ENCODE peak calls at places on chromosome 11, in four cellular contexts. W is cardiac muscle cell, F is adipocyte, A is colonic mucosa. N is an unnamed sample. For H3K4me1, the result is how much of the 10 kb centered on the place peaks cover.

GRCh38 chr11:64620286-64620962 is 29.4 kb downstream of the SLC22A12 start:
- DNase-seq in A (peak), W (peak), F (no peak), N (no peak)

GRCh38 chr11:9651899-9652748 is 11.8 kb upstream of the SWAP70 start:
- DNase-seq in F (no peak), A (no peak), W (no peak), N (no peak)

GRCh38 chr11:59197990-59198389 is 14.7 kb downstream of the MPEG1 start:
- DNase-seq in A (no peak), F (peak), W (peak), N (peak)

GRCh38 chr11:57323503-57324153 is 1.1 kb downstream of the TNKS1BP1 start:
- DNase-seq in A (peak), F (peak), W (peak), N (no peak)

GRCh38 chr11:46338988-46339666 is 8.1 kb upstream of the DGKZ start:
- DNase-seq in A (no peak), F (peak), W (no peak), N (no peak)

GRCh38 chr11:57001674-57002401 is 13.1 kb downstream of the OR5AK2 start:
- DNase-seq in A (no peak), W (peak), F (peak), N (no peak)

GRCh38 chr11:34637303-34637702 is 16.4 kb downstream of the EHF start:
- DNase-seq in F (no peak), W (no peak), A (no peak), N (no peak)

GRCh38 chr11:86749861-86750401 is 50.4 kb upstream of the PRSS23 start:
- DNase-seq in A (no peak), F (peak), W (no peak), N (no peak)

GRCh38 chr11:113014731-113015455 is 53.7 kb downstream of the NCAM1 start:
- DNase-seq in A (no peak), W (peak), F (no peak), N (no peak)

GRCh38 chr11:25247336-25247735 is 750.5 kb downstream of the LUZP2 start:
- DNase-seq in A (no peak), F (peak), W (no peak), N (no peak)

GRCh38 chr11:114989536-114989935 is 311.2 kb downstream of the NXPE2 start:
- DNase-seq in A (no peak), W (no peak), F (no peak), N (no peak)

GRCh38 chr11:104763930-104764717 is 134.1 kb downstream of the CASP12 start:
- DNase-seq in A (no peak), F (no peak), W (no peak), N (no peak)

GRCh38 chr11:123549901-123550619 is 104.4 kb downstream of the SCN3B start:
- DNase-seq in A (no peak), F (no peak), W (no peak), N (no peak)

GRCh38 chr11:114132944-114133394 is 73.5 kb downstream of the ZBTB16 start:
- DNase-seq in W (peak), A (peak), F (no peak), N (no peak)

GRCh38 chr11:119085523-119085878 is 820 bp downstream of the HMBS start:
- DNase-seq in W (no peak), A (peak), F (no peak), N (no peak)

GRCh38 chr11:83046626-83047172 is 25.0 kb downstream of the RAB30 start:
- DNase-seq in A (no peak), F (peak), W (peak), N (no peak)

GRCh38 chr11:83044958-83045712 is 26.6 kb downstream of the RAB30 start:
- DNase-seq in A (no peak), F (peak), W (peak), N (no peak)

GRCh38 chr11:83051760-83052671 is 19.7 kb downstream of the RAB30 start:
- DNase-seq in W (peak), F (peak), A (no peak), N (no peak)

GRCh38 chr11:83042966-83043711 is 28.6 kb downstream of the RAB30 start:
- DNase-seq in A (no peak), W (peak), F (peak), N (no peak)

DNA sequence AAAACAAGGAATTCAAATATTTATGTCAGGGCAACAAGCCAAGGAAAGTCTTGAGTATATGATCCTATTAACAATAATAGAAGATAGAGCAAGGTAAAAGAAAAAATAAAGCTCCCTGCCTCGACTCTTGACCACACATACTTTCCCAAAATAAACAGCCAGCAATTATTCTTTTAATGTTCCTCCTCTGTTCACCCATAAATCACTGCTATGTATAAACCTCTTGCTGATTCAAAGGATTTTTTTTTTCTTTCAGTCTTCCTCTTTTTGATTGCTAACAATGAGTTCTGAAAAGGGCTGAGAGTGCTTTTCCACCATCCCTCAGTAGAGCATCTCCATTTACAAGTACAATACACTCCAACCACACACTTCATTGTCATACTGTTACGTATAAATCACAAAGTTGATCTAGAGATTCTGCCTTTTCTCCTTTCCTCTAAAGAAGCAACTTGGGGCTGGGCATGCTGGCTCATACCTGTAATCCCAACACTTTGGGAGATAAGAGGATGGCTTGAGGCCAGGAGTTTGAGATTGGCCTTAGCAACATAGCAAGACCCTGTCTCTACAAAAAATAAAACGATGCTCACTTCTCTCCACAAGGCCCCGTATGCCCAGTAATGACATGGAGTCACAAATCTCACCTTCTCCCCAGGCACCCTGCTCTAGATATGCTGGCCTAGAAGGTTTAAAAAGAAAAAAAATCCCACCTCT is 24.0 kb downstream of the RAB30 start:
- DNase-seq in F (peak), A (no peak), W (no peak), N (no peak)
- H3K4me1 ChIP-seq in F (under half), A (under half), W (under half), N (under half)

DNA sequence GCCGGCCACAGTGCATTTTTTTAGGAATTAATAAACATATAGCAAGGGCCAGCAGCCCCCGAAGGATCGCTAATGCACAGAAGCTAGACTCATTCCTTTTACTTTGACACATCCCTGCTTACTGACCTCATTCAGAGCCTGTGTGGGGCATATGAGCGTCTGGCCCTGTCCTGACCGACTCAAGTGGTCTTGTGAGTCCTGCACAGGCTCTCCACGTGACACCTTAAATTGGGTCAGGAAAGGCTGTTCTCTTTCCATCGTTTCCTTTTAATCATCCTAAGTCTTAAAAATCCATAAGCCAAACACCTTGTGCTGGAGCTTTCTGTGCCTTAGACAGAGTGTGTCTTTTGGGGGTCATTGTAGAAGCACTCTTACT is 18.6 kb downstream of the SDHAF2 start:
- DNase-seq in W (no peak), F (no peak), A (no peak), N (no peak)
- H3K4me1 ChIP-seq in W (under half), F (under half), A (under half), N (under half)

DNA sequence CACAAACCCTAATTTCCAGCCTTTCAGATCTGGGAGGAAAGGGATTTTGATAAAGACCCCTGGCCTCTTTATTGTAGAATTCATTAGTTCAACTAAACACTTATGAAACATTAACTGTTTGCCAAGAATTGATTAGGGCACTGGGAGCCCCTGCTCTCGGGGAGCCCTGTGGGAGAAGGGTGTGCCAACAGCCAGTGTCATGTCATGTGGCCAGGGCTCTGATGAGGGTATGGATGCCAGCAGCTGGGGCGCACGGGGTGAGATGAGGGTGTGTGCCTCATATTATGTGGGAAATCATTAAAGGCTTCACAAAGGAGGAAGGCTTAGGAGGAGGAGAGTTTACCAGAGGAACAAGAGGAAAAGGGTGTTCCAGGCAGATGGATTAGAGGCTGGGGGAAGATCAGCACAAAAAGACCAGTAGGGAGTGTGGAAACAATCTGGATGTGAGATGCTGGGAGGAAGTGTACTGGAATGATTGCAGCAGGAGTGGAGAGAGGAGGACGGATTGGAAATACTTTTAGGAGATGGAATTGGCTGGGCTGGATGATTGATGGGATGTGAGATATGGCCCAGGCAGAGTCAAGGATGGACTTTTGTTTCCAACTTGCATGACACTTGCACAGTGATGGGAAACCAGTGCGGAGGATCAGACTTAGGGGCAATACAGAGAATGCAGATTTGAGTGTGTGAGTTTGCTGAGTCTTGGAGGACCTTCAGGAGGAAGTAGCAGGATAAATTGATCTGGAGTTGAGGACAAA is 137.8 kb downstream of the CSNK2A3 start:
- DNase-seq in F (no peak), W (no peak), A (no peak), N (no peak)
- H3K4me1 ChIP-seq in F (under half), W (under half), A (under half), N (under half)

GRCh38 chr11:128473631-128474030 is 113.7 kb downstream of the ETS1 start:
- DNase-seq in F (no peak), W (no peak), A (no peak), N (no peak)
- H3K4me1 ChIP-seq in F (half or more), W (under half), A (under half), N (under half)

GRCh38 chr11:130194241-130195023 is 34.9 kb downstream of the ST14 start:
- DNase-seq in A (no peak), F (no peak), W (no peak), N (no peak)

GRCh38 chr11:130198292-130198691 is 38.7 kb downstream of the ST14 start:
- DNase-seq in F (no peak), W (no peak), A (no peak), N (no peak)

GRCh38 chr11:130199792-130200191 is 40.2 kb downstream of the ST14 start:
- DNase-seq in A (no peak), W (no peak), F (no peak), N (no peak)

GRCh38 chr11:130198964-130199363 is 39.4 kb downstream of the ST14 start:
- DNase-seq in A (no peak), W (no peak), F (no peak), N (no peak)

DNA sequence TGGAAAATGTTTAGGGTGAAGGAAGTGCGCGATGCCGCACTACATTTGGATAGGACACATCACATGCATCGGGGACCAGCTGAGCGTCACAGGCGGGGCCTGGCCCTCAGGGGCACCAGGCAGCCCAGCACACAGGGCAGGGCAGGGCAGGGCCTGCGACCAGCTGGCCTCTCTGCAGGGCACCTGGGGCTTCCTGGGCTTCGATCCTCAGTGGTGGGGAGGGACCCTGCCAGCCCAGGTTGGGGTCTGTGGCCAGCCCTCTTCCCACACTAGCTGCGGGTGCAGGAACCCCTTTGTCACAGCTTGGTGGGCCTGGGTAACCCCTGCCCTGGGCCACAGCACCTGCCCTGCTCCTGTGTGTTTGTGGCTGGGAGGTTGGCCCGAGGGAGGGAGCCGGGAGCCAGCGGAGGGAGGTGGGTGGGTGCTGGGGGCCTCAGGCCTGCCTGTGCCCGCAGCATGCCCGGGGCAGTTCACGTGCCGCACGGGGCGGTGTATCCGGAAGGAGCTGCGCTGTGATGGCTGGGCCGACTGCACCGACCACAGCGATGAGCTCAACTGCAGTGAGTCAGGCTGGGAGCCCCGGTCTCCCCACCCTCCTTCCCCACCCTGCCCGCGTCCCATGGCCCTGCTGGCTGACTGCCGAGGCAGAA is 37.9 kb downstream of the ST14 start:
- DNase-seq in F (no peak), W (no peak), A (no peak), N (no peak)
- H3K4me1 ChIP-seq in F (under half), W (under half), A (under half), N (under half)

GRCh38 chr11:35918716-35919115 is 25.1 kb upstream of the LDLRAD3 start:
- DNase-seq in A (no peak), W (no peak), F (no peak), N (no peak)

GRCh38 chr11:35916270-35916669 is 27.6 kb upstream of the LDLRAD3 start:
- DNase-seq in W (no peak), A (no peak), F (no peak), N (no peak)

GRCh38 chr11:35917676-35918075 is 26.2 kb upstream of the LDLRAD3 start:
- DNase-seq in W (no peak), A (no peak), F (no peak), N (no peak)

GRCh38 chr11:35923452-35923851 is 20.4 kb upstream of the LDLRAD3 start:
- DNase-seq in W (peak), A (no peak), F (no peak), N (no peak)

GRCh38 chr11:35919244-35919643 is 24.6 kb upstream of the LDLRAD3 start:
- DNase-seq in W (peak), A (no peak), F (peak), N (no peak)
- H3K4me1 ChIP-seq in W (under half), A (under half), F (under half), N (under half)

DNA sequence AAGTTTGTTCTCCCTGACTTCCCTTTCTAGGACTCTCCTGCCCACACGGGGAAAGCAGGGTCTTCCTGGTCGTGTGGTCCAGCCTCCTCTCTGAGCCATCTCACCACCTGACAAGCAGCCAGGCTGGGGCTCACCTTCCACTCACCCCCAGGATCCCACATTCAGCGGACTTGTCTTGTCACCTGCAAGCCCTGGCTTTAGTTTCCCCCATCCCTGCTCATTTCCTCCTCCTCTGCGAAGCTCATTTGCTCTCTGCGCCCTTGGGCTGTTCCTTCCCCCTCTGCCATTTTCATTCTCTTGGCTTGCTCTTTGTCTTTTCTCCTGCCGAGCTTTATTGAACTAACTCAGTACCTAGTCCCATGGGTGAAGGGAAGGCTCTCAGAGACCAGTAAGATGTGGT is 1.9 kb downstream of the ST14 start:
- DNase-seq in F (no peak), W (no peak), A (no peak), N (no peak)
- H3K4me1 ChIP-seq in F (under half), W (under half), A (under half), N (under half)